ENCODE peak calls at places on chromosomes 3 and 15, in five cellular contexts. One of them, this sample, is unnamed.

GRCh38 chr3:45611619-45612018 is 17.1 kb downstream of the LIMD1 start:
- DNase-seq in IMR-90: no peak
- DNase-seq in neuronal stem cell: peak; percentile 31
- DNase-seq in H1: no peak
- DNase-seq in mesenchymal stem cell: no peak
- DNase-seq in this sample: no peak

GRCh38 chr15:70777156-70777926 is 14.0 kb upstream of the UACA start:
- DNase-seq in IMR-90: no peak
- DNase-seq in neuronal stem cell: no peak
- DNase-seq in H1: no peak
- DNase-seq in mesenchymal stem cell: peak; percentile 50
- DNase-seq in this sample: no peak

GRCh38 chr15:62549345-62549970 is 384.4 kb upstream of the C2CD4B start:
- DNase-seq in IMR-90: peak; percentile 33
- DNase-seq in neuronal stem cell: no peak
- DNase-seq in H1: no peak
- DNase-seq in mesenchymal stem cell: peak; percentile 45
- DNase-seq in this sample: no peak

GRCh38 chr3:33184863-33185262 is 33.7 kb downstream of the SUSD5 start:
- DNase-seq in IMR-90: no peak
- DNase-seq in neuronal stem cell: no peak
- DNase-seq in H1: no peak
- DNase-seq in mesenchymal stem cell: no peak
- DNase-seq in this sample: no peak

GRCh38 chr3:4845882-4846281 is 133.4 kb upstream of the BHLHE40 start:
- DNase-seq in IMR-90: no peak
- DNase-seq in neuronal stem cell: no peak
- DNase-seq in H1: no peak
- DNase-seq in mesenchymal stem cell: no peak
- DNase-seq in this sample: no peak

GRCh38 chr15:70387086-70387485 is 289.4 kb upstream of the TLE3 start:
- DNase-seq in IMR-90: no peak
- DNase-seq in neuronal stem cell: no peak
- DNase-seq in H1: no peak
- DNase-seq in mesenchymal stem cell: no peak
- DNase-seq in this sample: no peak

GRCh38 chr3:124700880-124701684 is 29.2 kb upstream of the UMPS start:
- DNase-seq in IMR-90: peak; percentile 37
- DNase-seq in neuronal stem cell: no peak
- DNase-seq in H1: no peak
- DNase-seq in mesenchymal stem cell: peak; percentile 13
- DNase-seq in this sample: peak; percentile 44

GRCh38 chr3:33218446-33219174 is at the start of gene SUSD5:
- DNase-seq in IMR-90: peak; percentile 51
- DNase-seq in neuronal stem cell: peak; percentile 72
- DNase-seq in H1: peak; percentile 15
- DNase-seq in mesenchymal stem cell: peak; percentile 46
- DNase-seq in this sample: peak; percentile 63

GRCh38 chr15:60397772-60398445 is at the start of gene ANXA2:
- DNase-seq in IMR-90: peak; percentile 84
- DNase-seq in neuronal stem cell: no peak
- DNase-seq in H1: no peak
- DNase-seq in mesenchymal stem cell: peak; percentile 90
- DNase-seq in this sample: peak; percentile 86

GRCh38 chr3:54999159-54999558 is 71.3 kb upstream of the LRTM1 start:
- DNase-seq in IMR-90: peak; percentile 86
- DNase-seq in neuronal stem cell: peak; percentile 40
- DNase-seq in H1: peak; percentile 39
- DNase-seq in mesenchymal stem cell: peak; percentile 90
- DNase-seq in this sample: peak; percentile 60

GRCh38 chr15:55707523-55707922 is 35.4 kb downstream of the PRTG start:
- DNase-seq in IMR-90: no peak
- DNase-seq in neuronal stem cell: no peak
- DNase-seq in H1: no peak
- DNase-seq in mesenchymal stem cell: no peak
- DNase-seq in this sample: no peak

GRCh38 chr3:183497313-183497712 is 58.2 kb downstream of the KLHL6 start:
- DNase-seq in IMR-90: no peak
- DNase-seq in neuronal stem cell: no peak
- DNase-seq in H1: no peak
- DNase-seq in mesenchymal stem cell: no peak
- DNase-seq in this sample: no peak

GRCh38 chr3:126770096-126770495 is 66.1 kb downstream of the CHCHD6 start:
- DNase-seq in IMR-90: no peak
- DNase-seq in neuronal stem cell: no peak
- DNase-seq in H1: no peak
- DNase-seq in mesenchymal stem cell: no peak
- DNase-seq in this sample: no peak

GRCh38 chr3:10518506-10519150 is 13.2 kb upstream of the ATP2B2 start:
- DNase-seq in IMR-90: peak; percentile 58
- DNase-seq in neuronal stem cell: no peak
- DNase-seq in H1: no peak
- DNase-seq in mesenchymal stem cell: no peak
- DNase-seq in this sample: peak; percentile 25

GRCh38 chr3:141530133-141530768 is 43.4 kb downstream of the RASA2 start:
- DNase-seq in IMR-90: peak; percentile 81
- DNase-seq in neuronal stem cell: no peak
- DNase-seq in H1: no peak
- DNase-seq in mesenchymal stem cell: peak; percentile 64
- DNase-seq in this sample: no peak

DNA sequence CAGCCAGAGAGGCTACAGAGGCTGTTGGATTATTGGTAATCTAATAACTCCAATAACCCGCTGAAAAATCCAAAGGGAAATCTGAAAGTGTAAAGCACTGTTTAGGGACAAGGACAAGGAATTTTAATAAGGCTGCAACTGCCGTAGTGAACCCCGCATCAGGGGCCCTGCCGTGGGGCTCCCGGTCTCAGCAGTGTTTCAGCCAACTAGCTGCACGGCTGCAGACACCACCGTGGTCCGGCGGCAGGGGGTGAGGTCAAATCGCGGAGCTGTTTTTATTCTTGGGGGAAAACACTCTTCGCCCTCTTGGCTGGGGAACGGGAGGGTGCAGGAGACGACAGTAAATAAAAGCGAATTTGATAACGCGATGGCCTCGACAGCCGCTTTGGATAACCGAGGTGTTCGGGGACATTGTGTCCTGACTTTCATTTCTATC is 6.1 kb downstream of the BCL6 start:
- DNase-seq in IMR-90: no peak
- DNase-seq in neuronal stem cell: peak; percentile 49
- DNase-seq in H1: no peak
- DNase-seq in mesenchymal stem cell: no peak
- DNase-seq in this sample: no peak
- H4K91ac ChIP-seq in IMR-90: peak overlapping the region; percentile 7
- H4K91ac ChIP-seq in neuronal stem cell: no peak overlapping the region
- H4K91ac ChIP-seq in H1: no peak overlapping the region
- H4K91ac ChIP-seq in mesenchymal stem cell: no peak overlapping the region
- H4K91ac ChIP-seq in this sample: no peak overlapping the region

GRCh38 chr3:9422712-9423424 is 25.5 kb downstream of the SETD5 start:
- DNase-seq in IMR-90: peak; percentile 98
- DNase-seq in neuronal stem cell: peak; percentile 49
- DNase-seq in H1: no peak
- DNase-seq in mesenchymal stem cell: peak; percentile 96
- DNase-seq in this sample: peak; percentile 36
- H3K9ac ChIP-seq in IMR-90: peak overlapping the region; percentile 68
- H3K9ac ChIP-seq in neuronal stem cell: no peak overlapping the region
- H3K9ac ChIP-seq in H1: peak overlapping the region; percentile 66
- H3K9ac ChIP-seq in mesenchymal stem cell: peak overlapping the region; percentile 83
- H3K9ac ChIP-seq in this sample: peak overlapping the region; percentile 1

DNA sequence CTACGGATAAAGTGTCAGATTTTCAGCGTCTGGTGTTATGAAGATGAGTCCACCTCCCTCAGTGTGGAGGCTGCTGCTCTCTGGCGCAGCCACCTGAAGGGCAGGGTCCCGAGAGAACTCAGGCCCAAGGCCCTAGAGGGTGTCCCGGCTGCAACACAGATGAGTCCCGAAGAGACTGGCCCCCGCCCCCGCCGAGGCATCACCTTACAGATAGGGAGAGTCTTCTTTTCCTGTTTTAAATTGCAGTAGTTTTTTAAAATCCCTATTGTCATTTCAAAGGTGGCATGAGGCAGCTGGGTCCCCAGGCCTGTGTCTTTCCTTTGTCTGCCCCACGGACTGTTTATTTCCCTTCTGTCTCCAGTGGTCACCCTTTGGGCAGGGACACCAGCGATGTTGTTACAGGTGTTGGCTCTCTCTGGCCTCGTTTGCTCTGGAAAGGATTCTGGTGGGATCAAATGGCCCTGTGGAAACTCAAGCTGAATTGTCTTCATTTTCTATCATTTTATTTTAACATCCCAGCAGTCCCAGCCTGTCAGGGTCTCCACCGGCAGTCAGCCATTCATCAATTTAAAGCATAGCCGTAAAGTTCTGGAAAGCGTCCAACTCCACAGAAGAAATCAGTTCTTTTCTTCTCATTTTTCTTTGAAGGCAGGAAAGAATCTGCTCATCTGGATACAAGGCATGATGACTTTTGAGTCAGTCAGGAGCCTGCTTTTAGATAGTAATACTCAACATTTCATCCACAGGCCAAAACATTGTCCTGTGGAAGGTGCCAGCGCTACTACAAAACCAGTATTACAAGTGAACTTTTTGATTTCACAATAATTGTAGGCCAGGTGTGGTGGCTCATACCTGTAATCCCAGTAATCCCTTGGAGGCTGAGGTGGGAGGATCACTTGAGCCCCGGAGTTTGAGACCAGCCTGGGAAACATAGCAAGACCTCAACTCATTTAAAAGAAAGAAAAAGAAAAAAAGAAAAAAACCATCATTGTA is 96.2 kb downstream of the HES1 start:
- DNase-seq in IMR-90: no peak
- DNase-seq in neuronal stem cell: no peak
- DNase-seq in H1: no peak
- DNase-seq in mesenchymal stem cell: no peak
- DNase-seq in this sample: peak; percentile 72
- H2BK15ac ChIP-seq in IMR-90: no peak overlapping the region
- H2BK15ac ChIP-seq in neuronal stem cell: no peak overlapping the region
- H2BK15ac ChIP-seq in H1: no peak overlapping the region
- H2BK15ac ChIP-seq in mesenchymal stem cell: no peak overlapping the region
- H2BK15ac ChIP-seq in this sample: no peak overlapping the region

GRCh38 chr3:156554515-156554841 is 439 bp downstream of the SSR3 start:
- DNase-seq in IMR-90: no peak
- DNase-seq in neuronal stem cell: no peak
- DNase-seq in H1: no peak
- DNase-seq in mesenchymal stem cell: no peak
- DNase-seq in this sample: no peak
- H4K91ac ChIP-seq in IMR-90: peak overlapping the region; percentile 98
- H4K91ac ChIP-seq in neuronal stem cell: no peak overlapping the region
- H4K91ac ChIP-seq in H1: no peak overlapping the region
- H4K91ac ChIP-seq in mesenchymal stem cell: peak overlapping the region; percentile 55
- H4K91ac ChIP-seq in this sample: no peak overlapping the region

This sample was measured in H9.